ENCODE peak calls at places on chromosome 21, in seven cellular contexts. J, E, Q, R, Z, C and Y are unnamed samples.

GRCh38 chr21:42514883-42515228 is 1.2 kb downstream of the SLC37A1 start:
- DNase-seq in J (no peak), E (no peak), Q (no peak), R (peak), Z (no peak), C (no peak), Y (no peak)

GRCh38 chr21:38813143-38813542 is 7.4 kb downstream of the ETS2 start:
- DNase-seq in J (no peak), E (no peak), Q (no peak), R (no peak), Z (no peak), C (no peak), Y (no peak)

GRCh38 chr21:17467392-17467791 is 45.5 kb upstream of the CXADR start:
- DNase-seq in J (no peak), E (no peak), Q (no peak), R (no peak), Z (no peak), C (no peak), Y (no peak)

GRCh38 chr21:33299181-33299752 is 25.5 kb upstream of the IFNAR1 start:
- DNase-seq in J (no peak), E (no peak), Q (peak), R (peak), Z (peak), C (peak), Y (no peak)

GRCh38 chr21:43279578-43279894 is 110.7 kb downstream of the CRYAA start:
- DNase-seq in J (no peak), E (no peak), Q (no peak), R (no peak), Z (no peak), C (no peak), Y (no peak)

GRCh38 chr21:42467613-42467983 is 28.4 kb downstream of the RSPH1 start:
- DNase-seq in J (no peak), E (no peak), Q (no peak), R (no peak), Z (no peak), C (no peak), Y (no peak)

GRCh38 chr21:38072489-38072888 is 156.2 kb upstream of the KCNJ6 start:
- DNase-seq in J (no peak), E (no peak), Q (no peak), R (no peak), Z (no peak), C (no peak), Y (no peak)

GRCh38 chr21:33801424-33802405 is 113.9 kb downstream of the ATP5PO start:
- DNase-seq in J (no peak), E (no peak), Q (no peak), R (peak), Z (no peak), C (no peak), Y (no peak)

GRCh38 chr21:46121286-46122221 is 23.6 kb downstream of the COL6A2 start:
- DNase-seq in J (peak), E (no peak), Q (no peak), R (no peak), Z (no peak), C (peak), Y (no peak)

GRCh38 chr21:38170283-38170682 is 86.5 kb upstream of the KCNJ15 start:
- DNase-seq in J (peak), E (no peak), Q (no peak), R (peak), Z (no peak), C (no peak), Y (no peak)

GRCh38 chr21:38083534-38083933 is 167.3 kb upstream of the KCNJ6 start:
- DNase-seq in J (no peak), E (no peak), Q (no peak), R (no peak), Z (no peak), C (no peak), Y (no peak)

GRCh38 chr21:27454234-27454633 is 487.3 kb upstream of the ADAMTS5 start:
- DNase-seq in J (no peak), E (no peak), Q (no peak), R (no peak), Z (no peak), C (no peak), Y (no peak)

GRCh38 chr21:29351691-29352090 is 53.0 kb downstream of the BACH1 start:
- DNase-seq in J (no peak), E (no peak), Q (no peak), R (no peak), Z (no peak), C (no peak), Y (no peak)

GRCh38 chr21:41821756-41822431 is 55.0 kb upstream of the RIPK4 start:
- DNase-seq in J (no peak), E (no peak), Q (no peak), R (no peak), Z (no peak), C (no peak), Y (no peak)

GRCh38 chr21:38440746-38441145 is 57.5 kb downstream of the ERG start:
- DNase-seq in J (no peak), E (no peak), Q (no peak), R (no peak), Z (no peak), C (no peak), Y (no peak)

GRCh38 chr21:31158789-31159581 is 120.7 kb upstream of the KRTAP19-8 start:
- DNase-seq in J (no peak), E (no peak), Q (no peak), R (no peak), Z (no peak), C (no peak), Y (no peak)

GRCh38 chr21:28754127-28754611 is 238.5 kb downstream of the LTN1 start:
- DNase-seq in J (peak), E (no peak), Q (no peak), R (no peak), Z (no peak), C (no peak), Y (no peak)